ENCODE peak calls at places on chromosomes 11 and 22, in six cellular contexts. M is heart left ventricle, R is prostate gland, W is caudate nucleus, H is testis, V is astrocyte. A is an unnamed sample.

GRCh38 chr11:112115389-112115788 is 28.7 kb downstream of the SDHD start:
- DNase-seq in R (no peak), W (no peak), H (no peak), V (no peak), M (no peak), A (no peak)

GRCh38 chr22:42427211-42427610 is 5.0 kb downstream of the NFAM1 start:
- DNase-seq in V (no peak), M (no peak), R (no peak), W (no peak), H (no peak), A (no peak)

GRCh38 chr11:35247428-35247827 is 108.5 kb downstream of the CD44 start:
- DNase-seq in M (no peak), W (no peak), V (no peak), R (no peak), H (no peak), A (no peak)

GRCh38 chr11:37504066-37504611 is 906.1 kb upstream of the RAG2 start:
- DNase-seq in R (no peak), V (peak), W (no peak), M (no peak), H (no peak), A (peak)

GRCh38 chr11:62911137-62912130 is 9.7 kb downstream of the CHRM1 start:
- DNase-seq in M (no peak), W (no peak), R (no peak), V (no peak), H (no peak), A (no peak)

GRCh38 chr11:75272821-75273301 is 32.3 kb downstream of the TPBGL start:
- DNase-seq in M (peak), H (no peak), W (no peak), R (no peak), V (no peak), A (no peak)

GRCh38 chr11:6637871-6638270 is 17.7 kb downstream of the DCHS1 start:
- DNase-seq in V (peak), H (peak), R (no peak), M (no peak), W (no peak), A (no peak)

GRCh38 chr11:119571311-119571710 is 148.3 kb upstream of the THY1 start:
- DNase-seq in V (no peak), W (no peak), R (no peak), M (no peak), H (no peak), A (no peak)

GRCh38 chr11:115656684-115657083 is 152.5 kb upstream of the CADM1 start:
- DNase-seq in R (no peak), M (no peak), W (no peak), H (no peak), V (peak), A (no peak)

GRCh38 chr11:134527382-134528243 is 115.6 kb upstream of the B3GAT1 start:
- DNase-seq in M (no peak), H (peak), V (no peak), R (peak), W (no peak), A (no peak)

GRCh38 chr11:87007938-87008337 is 29.8 kb upstream of the TMEM135 start:
- DNase-seq in W (no peak), M (no peak), V (peak), R (no peak), H (no peak), A (no peak)

GRCh38 chr22:47379037-47379436 is 616.6 kb downstream of the TBC1D22A start:
- DNase-seq in R (no peak), V (no peak), W (no peak), M (peak), H (no peak), A (no peak)

GRCh38 chr11:64276653-64277431 is 7.6 kb downstream of the BAD start:
- DNase-seq in H (no peak), V (peak), W (no peak), M (no peak), R (no peak), A (no peak)

GRCh38 chr11:64298966-64299846 is 952 bp upstream of the CATSPERZ start:
- DNase-seq in W (peak), V (no peak), H (peak), M (peak), R (no peak), A (no peak)

GRCh38 chr22:33002035-33002434 is 56.1 kb downstream of the SYN3 start:
- DNase-seq in M (no peak), W (no peak), H (no peak), R (no peak), V (no peak), A (no peak)

GRCh38 chr11:18798941-18799469 is 7.4 kb upstream of the PTPN5 start:
- DNase-seq in M (no peak), R (no peak), V (no peak), W (no peak), H (no peak), A (no peak)

GRCh38 chr22:22394589-22394988 is 114.0 kb downstream of the ZNF280B start:
- DNase-seq in V (no peak), H (no peak), W (no peak), M (no peak), R (no peak), A (no peak)

GRCh38 chr11:8682219-8683114 is at the start of the genes RPL27A and TRIM66:
- DNase-seq in W (peak), V (peak), M (peak), H (peak), R (peak), A (peak)

GRCh38 chr22:31451709-31452571 is 37.7 kb downstream of the EIF4ENIF1 start:
- DNase-seq in V (peak), W (no peak), M (no peak), H (no peak), R (no peak), A (peak)

GRCh38 chr11:83070878-83071640 is 638 bp downstream of the RAB30 start:
- DNase-seq in V (no peak), R (peak), M (no peak), H (peak), W (peak), A (no peak)

GRCh38 chr22:44566911-44567310 is 68.9 kb upstream of the RTL6 start:
- DNase-seq in R (no peak), W (no peak), V (no peak), M (peak), H (no peak), A (no peak)

GRCh38 chr11:126225266-126225665 is 13.7 kb downstream of the FAM118B start:
- DNase-seq in W (no peak), R (no peak), H (no peak), V (no peak), M (no peak), A (no peak)

GRCh38 chr11:108561535-108561991 is 32.0 kb downstream of the EXPH5 start:
- DNase-seq in H (no peak), R (no peak), V (peak), W (no peak), M (no peak), A (no peak)
- H3K27ac ChIP-seq in H (no peak), R (no peak), V (peak), W (no peak), M (no peak), A (no peak)

GRCh38 chr22:39522567-39523300 is 2.4 kb downstream of the ATF4 start:
- DNase-seq in H (no peak), V (peak), W (no peak), M (no peak), R (peak), A (no peak)

GRCh38 chr22:39525658-39525975 is 5.3 kb downstream of the ATF4 start:
- DNase-seq in V (no peak), R (no peak), M (no peak), H (no peak), W (no peak), A (no peak)

GRCh38 chr22:39524753-39525657 is 4.6 kb downstream of the ATF4 start:
- DNase-seq in V (no peak), H (no peak), W (no peak), M (no peak), R (no peak), A (no peak)

GRCh38 chr22:39526736-39527171 is 5.8 kb downstream of the RPS19BP1 start:
- DNase-seq in M (no peak), R (no peak), H (no peak), W (no peak), V (no peak), A (no peak)

DNA sequence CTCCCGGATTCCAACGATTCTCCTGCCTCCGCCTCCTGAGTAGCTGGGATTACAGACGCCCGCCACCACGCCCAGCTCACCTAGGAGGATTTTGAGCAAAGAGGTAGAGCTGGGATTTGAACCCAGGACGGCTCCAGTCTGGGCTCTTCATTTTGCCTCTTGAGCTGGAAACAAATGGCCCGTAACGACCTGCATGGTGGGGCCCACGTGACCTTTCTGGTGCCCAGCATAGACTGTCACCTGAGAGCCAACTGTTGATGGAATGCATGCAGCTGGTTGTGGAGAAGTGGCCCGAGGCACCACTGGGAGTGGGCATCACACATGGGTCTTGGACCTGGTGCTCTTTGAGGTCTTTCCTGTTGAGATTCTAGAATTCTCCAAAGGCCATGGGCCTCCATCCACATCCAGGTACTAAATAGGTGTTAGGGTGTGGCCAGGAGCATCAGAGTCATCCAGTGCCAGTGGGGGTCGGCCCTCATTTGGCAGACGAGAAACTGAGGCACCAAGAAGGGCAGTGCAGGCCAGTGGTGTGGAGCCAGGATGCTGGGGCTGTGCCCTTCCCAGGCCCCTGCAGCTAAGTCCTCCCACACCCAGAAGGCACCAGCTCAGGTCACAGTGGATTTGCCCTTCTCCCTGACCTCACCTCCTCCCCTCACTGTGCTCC is 3.9 kb downstream of the ATF4 start:
- DNase-seq in W (no peak), M (no peak), R (no peak), V (no peak), H (no peak), A (no peak)
- H3K27ac ChIP-seq in W (peak), M (no peak), R (no peak), V (no peak), H (no peak), A (peak)

GRCh38 chr11:10405858-10406592 is 49.0 kb upstream of the AMPD3 start:
- DNase-seq in V (peak), M (no peak), R (peak), H (peak), W (peak), A (peak)
- H3K27ac ChIP-seq in V (no peak), M (no peak), R (no peak), H (no peak), W (no peak), A (no peak)

GRCh38 chr22:20268350-20269012 is 363 bp upstream of the RTN4R start:
- DNase-seq in W (no peak), H (peak), M (peak), V (no peak), R (peak), A (no peak)
- H3K27ac ChIP-seq in W (no peak), H (no peak), M (peak), V (no peak), R (peak), A (no peak)

DNA sequence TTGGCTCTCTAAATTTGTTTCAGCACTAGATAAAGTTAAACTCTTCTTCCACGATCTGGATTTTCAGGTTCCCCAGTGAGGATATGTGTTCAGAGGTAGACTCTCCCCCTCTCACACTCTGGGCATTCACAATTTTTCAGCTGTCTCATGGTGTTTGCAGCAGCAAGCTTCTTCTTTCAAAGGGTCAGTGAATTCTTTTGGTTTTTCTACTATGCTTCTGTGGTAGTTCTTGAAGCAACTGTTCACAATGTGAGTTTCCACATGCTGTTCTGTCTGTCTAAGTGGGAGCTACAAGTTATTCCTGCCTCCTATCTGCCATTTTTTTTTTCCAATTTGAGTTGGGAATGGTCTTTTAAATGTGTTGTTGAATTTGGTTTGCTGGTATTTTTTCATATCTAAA is 25.4 kb downstream of the CNTF start:
- DNase-seq in V (no peak), M (no peak), H (no peak), R (no peak), W (no peak), A (no peak)
- H3K27ac ChIP-seq in V (no peak), M (no peak), H (no peak), R (no peak), W (no peak), A (no peak)

DNA sequence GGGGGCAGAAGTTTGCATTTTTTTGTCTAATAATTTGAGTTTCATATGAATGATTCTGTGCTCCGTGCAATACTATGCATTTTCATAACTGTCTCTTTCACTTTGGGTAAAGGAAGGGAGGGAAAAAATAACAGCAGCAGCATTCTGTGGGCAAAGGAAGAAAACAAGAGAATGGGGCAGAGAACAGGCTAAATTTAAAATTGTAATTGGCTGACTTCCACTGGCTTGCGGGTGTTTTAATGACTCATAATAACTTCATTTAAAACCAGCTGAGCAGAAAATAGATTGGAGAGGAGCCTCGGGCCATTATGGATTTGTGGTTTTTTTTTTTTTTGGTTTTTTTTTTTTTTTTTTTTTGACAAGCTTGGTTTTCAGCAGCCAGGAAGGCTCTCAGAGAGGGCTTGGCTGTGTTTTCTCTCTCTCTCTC is 107.4 kb downstream of the ZBTB16 start:
- DNase-seq in W (peak), V (peak), M (no peak), H (peak), R (peak), A (peak)
- H3K27ac ChIP-seq in W (peak), V (no peak), M (peak), H (peak), R (peak), A (no peak)

DNA sequence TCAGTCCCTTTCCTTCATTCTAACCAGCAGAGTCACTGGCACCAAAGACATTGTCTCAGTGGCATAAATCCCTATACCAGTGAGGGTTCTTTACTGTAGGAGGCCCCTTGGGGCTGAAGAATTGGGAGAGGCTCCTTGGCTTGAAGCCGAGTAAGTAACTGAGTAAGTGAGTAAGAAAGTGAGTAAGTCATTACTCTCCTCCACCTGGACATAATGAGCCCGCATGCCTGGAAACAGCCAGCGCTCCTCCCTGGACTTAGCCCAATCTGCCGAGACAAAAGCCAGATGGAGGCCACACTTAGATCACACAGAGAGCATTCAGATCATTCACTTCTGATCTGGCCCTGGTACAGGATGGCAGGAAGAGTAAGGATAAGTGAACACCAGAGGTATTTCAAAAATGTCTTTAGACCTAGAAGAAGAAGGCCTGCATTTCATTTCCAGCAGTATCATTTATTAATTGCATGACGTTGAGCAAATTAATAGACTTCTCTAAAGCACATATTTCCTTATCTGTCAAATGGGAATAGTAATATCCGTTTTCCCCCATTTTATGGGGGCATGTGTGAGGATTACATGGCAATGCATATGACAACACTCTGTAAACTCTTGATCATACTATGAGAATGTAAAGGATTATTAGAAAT is 8.2 kb upstream of the MICAL3 start:
- DNase-seq in V (peak), R (no peak), H (no peak), M (no peak), W (no peak), A (no peak)
- H3K27ac ChIP-seq in V (peak), R (no peak), H (no peak), M (peak), W (no peak), A (peak)

DNA sequence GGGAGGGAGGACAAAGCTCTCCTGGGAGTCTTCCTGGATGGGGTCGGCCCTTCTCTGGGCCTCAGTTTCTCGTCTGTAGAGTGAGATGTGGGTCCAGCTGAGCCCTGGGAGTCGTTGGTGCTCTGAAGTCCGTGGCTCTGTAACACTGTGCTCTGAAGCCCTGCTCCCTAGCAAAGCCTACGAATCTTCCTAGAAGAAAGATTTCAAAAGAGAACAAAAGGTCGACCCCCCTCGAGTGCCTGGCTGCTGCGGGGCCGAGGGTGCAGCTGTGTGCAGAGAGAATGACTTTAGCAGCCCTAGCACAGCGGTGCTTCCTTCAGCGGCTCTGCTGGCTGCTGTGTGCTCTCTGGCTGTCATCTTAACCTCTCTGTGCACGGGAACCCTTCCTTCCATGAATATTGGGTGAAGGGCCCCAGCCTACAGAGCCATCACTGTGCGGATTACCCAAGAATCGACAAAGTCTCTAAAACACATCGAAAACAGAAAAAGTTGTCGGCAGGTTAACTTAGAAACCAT is 10.7 kb downstream of the ANO1 start:
- DNase-seq in M (no peak), W (no peak), H (peak), V (no peak), R (no peak), A (no peak)
- H3K27ac ChIP-seq in M (peak), W (no peak), H (no peak), V (no peak), R (peak), A (no peak)

GRCh38 chr11:43985386-43985752 is 42.9 kb downstream of the C11orf96 start:
- DNase-seq in R (no peak), V (no peak), M (no peak), W (no peak), H (no peak), A (no peak)
- H3K27ac ChIP-seq in R (no peak), V (no peak), M (peak), W (no peak), H (no peak), A (no peak)

A was measured in AG04450.